ENCODE peak calls at places on chromosomes 13 and 19, in four cellular contexts. U is neural progenitor cell; S is choroid plexus epithelial cell; R is CD8-positive, alpha-beta T cell. P is an unnamed sample.

GRCh38 chr13:52158629-52159158 is 703 bp downstream of the NEK3 start:
- DNase-seq in U (no peak), S (peak; percentile 42), R (no peak), P (peak; percentile 27)

GRCh38 chr19:409006-409514 is at the start of gene C2CD4C:
- DNase-seq in R (no peak), S (no peak), U (peak; percentile 71), P (peak; percentile 47)

GRCh38 chr13:33355470-33355869 is 69.9 kb upstream of the STARD13 start:
- DNase-seq in S (peak; percentile 77), R (no peak), U (no peak), P (no peak)

GRCh38 chr13:33963134-33963533 is 145.2 kb downstream of the RFC3 start:
- DNase-seq in S (no peak), R (no peak), U (no peak), P (no peak)

GRCh38 chr13:27619711-27620376 is 485 bp downstream of the LNX2 start:
- DNase-seq in U (no peak), S (peak; percentile 39), R (peak; percentile 12), P (peak; percentile 69)

GRCh38 chr19:56404705-56405056 is 549 bp downstream of the ZNF583 start:
- DNase-seq in U (no peak), S (no peak), R (no peak), P (no peak)

GRCh38 chr13:27319404-27319803 is 48.8 kb downstream of the RASL11A start:
- DNase-seq in U (no peak), S (no peak), R (no peak), P (no peak)

GRCh38 chr19:43592800-43593350 is 3.1 kb downstream of the IRGQ start:
- DNase-seq in U (no peak), S (no peak), R (no peak), P (no peak)

GRCh38 chr13:53848546-53848945 is 819.9 kb downstream of the OLFM4 start:
- DNase-seq in U (peak; percentile 49), R (no peak), S (no peak), P (no peak)

GRCh38 chr19:19185853-19186728 is 5.9 kb downstream of the BORCS8 start:
- DNase-seq in S (peak; percentile 67), U (peak; percentile 81), R (peak; percentile 16), P (peak; percentile 57)

GRCh38 chr13:25249001-25249543 is 38.2 kb downstream of the MTMR6 start:
- DNase-seq in R (no peak), U (peak; percentile 53), S (peak; percentile 73), P (no peak)

GRCh38 chr13:36090592-36090991 is 40.6 kb downstream of the DCLK1 start:
- DNase-seq in R (no peak), U (no peak), S (peak; percentile 55), P (no peak)

GRCh38 chr13:61670384-61671161 is 254.9 kb upstream of the PCDH20 start:
- DNase-seq in R (no peak), U (no peak), S (no peak), P (no peak)

GRCh38 chr13:51397262-51397933 is 55.4 kb downstream of the INTS6 start:
- DNase-seq in R (no peak), S (peak; percentile 92), U (peak; percentile 21), P (no peak)

GRCh38 chr13:26605845-26606244 is 48.4 kb downstream of the WASF3 start:
- DNase-seq in S (peak; percentile 18), U (peak; percentile 43), R (no peak), P (no peak)

GRCh38 chr19:7544626-7545025 is 9.1 kb downstream of the PNPLA6 start:
- DNase-seq in S (no peak), R (no peak), U (no peak), P (no peak)

GRCh38 chr19:4507150-4507452 is 11.2 kb downstream of the PLIN4 start:
- DNase-seq in R (no peak), S (no peak), U (no peak), P (no peak)
- H3K4me3 ChIP-seq in R (no peak overlapping the region), S (no peak overlapping the region), U (no peak overlapping the region), P (no peak overlapping the region)

GRCh38 chr13:23513460-23513859 is 56.8 kb upstream of the TNFRSF19 start:
- DNase-seq in R (no peak), U (no peak), S (no peak), P (no peak)

GRCh38 chr13:23512762-23513395 is 57.3 kb upstream of the TNFRSF19 start:
- DNase-seq in S (no peak), R (no peak), U (no peak), P (no peak)

GRCh38 chr13:23510979-23511735 is 59.1 kb upstream of the TNFRSF19 start:
- DNase-seq in R (no peak), U (peak; percentile 54), S (peak; percentile 78), P (no peak)

GRCh38 chr13:23509781-23510543 is 60.2 kb upstream of the TNFRSF19 start:
- DNase-seq in R (no peak), U (no peak), S (peak; percentile 85), P (no peak)

GRCh38 chr13:23510544-23510916 is 59.7 kb upstream of the TNFRSF19 start:
- DNase-seq in U (no peak), R (no peak), S (peak; percentile 66), P (no peak)
- TF ChIP-seq CTCF in U (no peak), R (no peak), S (no peak), P (no peak)

GRCh38 chr19:17227798-17228367 is 1.9 kb downstream of the OCEL1 start:
- DNase-seq in U (no peak), R (no peak), S (no peak), P (no peak)
- H3K4me3 ChIP-seq in U (no peak overlapping the region), R (no peak overlapping the region), S (no peak overlapping the region), P (no peak overlapping the region)

GRCh38 chr13:102402292-102402691 is 444 bp upstream of the FGF14 start:
- DNase-seq in U (peak; percentile 91), S (peak; percentile 41), R (no peak), P (no peak)

GRCh38 chr13:102401755-102402154 is at the start of gene FGF14:
- DNase-seq in U (peak; percentile 10), S (no peak), R (no peak), P (no peak)

GRCh38 chr13:102400619-102401125 is 1.2 kb downstream of the FGF14 start:
- DNase-seq in R (no peak), S (peak; percentile 15), U (peak; percentile 47), P (no peak)

GRCh38 chr13:102401305-102401704 is 543 bp downstream of the FGF14 start:
- DNase-seq in U (no peak), S (peak; percentile 24), R (no peak), P (no peak)

GRCh38 chr13:102399791-102400618 is 1.8 kb downstream of the FGF14 start:
- DNase-seq in R (no peak), U (peak; percentile 46), S (no peak), P (no peak)
- TF ChIP-seq CTCF in R (peak; percentile 10), U (peak; percentile 25), S (peak; percentile 11), P (no peak)

GRCh38 chr19:55153652-55154264 is 3.8 kb downstream of the TNNI3 start:
- DNase-seq in R (no peak), S (no peak), U (no peak), P (no peak)

GRCh38 chr19:55157064-55157908 is at the start of gene TNNI3:
- DNase-seq in R (no peak), U (no peak), S (no peak), P (no peak)

GRCh38 chr19:55158423-55158822 is 891 bp upstream of the TNNI3 start:
- DNase-seq in R (no peak), U (no peak), S (no peak), P (no peak)

GRCh38 chr19:55158848-55159793 is 1.6 kb upstream of the TNNI3 start:
- DNase-seq in R (no peak), U (no peak), S (peak; percentile 41), P (no peak)

GRCh38 chr19:55156202-55157063 is 1.1 kb downstream of the TNNI3 start:
- DNase-seq in U (peak; percentile 97), R (no peak), S (peak; percentile 41), P (peak; percentile 68)
- H3K4me3 ChIP-seq in U (peak overlapping the region; percentile 63), R (no peak overlapping the region), S (no peak overlapping the region), P (peak overlapping the region; percentile 24)

DNA sequence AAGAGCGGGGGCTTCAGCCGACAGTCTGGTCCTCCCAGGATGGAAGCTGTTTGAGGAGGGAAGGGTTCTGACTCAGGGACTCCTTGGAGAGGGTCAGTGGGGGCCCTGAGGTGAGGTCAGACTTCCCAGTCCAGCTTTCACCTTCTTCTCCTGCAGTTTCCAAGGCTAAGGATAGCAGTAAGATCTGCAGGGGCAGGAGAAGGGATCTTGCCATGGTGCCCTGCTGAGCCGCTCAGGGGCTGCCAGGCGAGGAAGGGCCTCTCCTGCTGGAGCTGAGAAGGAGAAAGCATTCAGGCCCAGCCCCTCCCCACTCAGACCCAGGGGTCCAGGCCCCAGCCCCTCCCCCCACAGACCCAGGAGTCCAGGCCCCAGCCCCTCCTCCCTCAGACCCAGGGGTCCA is 1.5 kb downstream of the KLK7 start:
- DNase-seq in R (no peak), S (no peak), U (no peak), P (no peak)
- TF ChIP-seq CTCF in R (no peak), S (no peak), U (no peak), P (no peak)

GRCh38 chr19:10293637-10294367 is 4.0 kb downstream of the ICAM5 start:
- DNase-seq in S (no peak), R (no peak), U (peak; percentile 14), P (no peak)

GRCh38 chr19:10294368-10294697 is 4.6 kb downstream of the ICAM5 start:
- DNase-seq in U (peak; percentile 72), S (no peak), R (no peak), P (peak; percentile 55)

GRCh38 chr19:10295305-10295846 is 5.6 kb downstream of the ICAM5 start:
- DNase-seq in U (peak; percentile 46), R (peak; percentile 46), S (peak; percentile 48), P (peak; percentile 88)

GRCh38 chr19:10292789-10293636 is 3.3 kb downstream of the ICAM5 start:
- DNase-seq in R (no peak), U (peak; percentile 49), S (no peak), P (no peak)

DNA sequence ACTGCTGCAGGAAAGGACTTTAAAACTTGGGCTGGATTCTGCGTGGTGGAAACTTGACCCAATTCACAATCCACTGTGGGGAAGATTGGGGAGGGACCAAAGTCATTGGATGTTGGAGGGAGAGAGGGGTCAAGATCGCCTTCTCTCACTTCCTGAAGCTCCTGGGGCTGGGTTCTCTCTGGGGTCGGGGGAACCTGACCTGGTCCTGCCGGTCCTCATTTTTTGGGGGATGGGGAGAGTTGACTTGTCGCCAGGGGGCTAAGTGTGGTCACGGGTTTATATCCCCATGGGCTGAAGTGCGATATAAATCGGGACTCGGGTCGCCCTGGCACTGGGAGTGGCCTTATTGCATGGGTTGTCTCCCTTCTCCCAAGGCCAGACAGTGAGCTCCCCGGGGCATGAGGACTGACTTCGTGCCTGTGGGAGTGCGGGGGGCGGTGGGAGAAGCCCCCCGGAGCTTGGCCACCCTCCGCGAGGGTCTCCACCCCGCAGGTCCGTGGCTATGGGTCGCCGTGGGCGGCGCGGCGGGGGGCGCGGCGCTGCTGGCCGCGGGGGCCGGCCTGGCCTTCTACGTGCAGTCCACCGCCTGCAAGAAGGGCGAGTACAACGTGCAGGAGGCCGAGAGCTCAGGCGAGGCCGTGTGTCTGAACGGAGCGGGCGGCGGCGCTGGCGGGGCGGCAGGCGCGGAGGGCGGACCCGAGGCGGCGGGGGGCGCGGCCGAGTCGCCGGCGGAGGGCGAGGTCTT is 6.3 kb downstream of the ICAM5 start:
- DNase-seq in S (no peak), U (peak; percentile 79), R (no peak), P (no peak)
- H3K4me3 ChIP-seq in S (peak overlapping the region; percentile 36), U (peak overlapping the region; percentile 30), R (peak overlapping the region; percentile 58), P (peak overlapping the region; percentile 46)

P was measured in Peyer's patch.